ENCODE peak calls at places on chromosome 9, in four cellular contexts. N is K562, A is HepG2, S is GM12878. P is an unnamed sample.

GRCh38 chr9:120783611-120784047 is 9.6 kb downstream of the FBXW2 start:
- DNase-seq in N (no peak), A (peak; percentile 87), S (no peak), P (no peak)

GRCh38 chr9:116644099-116644688 is 42.9 kb upstream of the TRIM32 start:
- DNase-seq in N (no peak), A (no peak), S (no peak), P (no peak)

GRCh38 chr9:89675403-89675771 is 70.6 kb downstream of the GADD45G start:
- DNase-seq in N (no peak), A (no peak), S (no peak), P (no peak)

GRCh38 chr9:114834386-114834785 is 28.5 kb upstream of the TNFSF15 start:
- DNase-seq in N (no peak), A (no peak), S (no peak), P (no peak)

GRCh38 chr9:26744362-26744965 is 148.1 kb downstream of the CAAP1 start:
- DNase-seq in N (no peak), A (peak; percentile 14), S (no peak), P (peak; percentile 4)

GRCh38 chr9:131402738-131403492 is 9.0 kb downstream of the PRRC2B start:
- DNase-seq in N (peak; percentile 17), A (peak; percentile 93), S (no peak), P (peak; percentile 64)

GRCh38 chr9:88694625-88695024 is 159.6 kb downstream of the NXNL2 start:
- DNase-seq in N (no peak), A (no peak), S (no peak), P (no peak)

GRCh38 chr9:9061599-9061998 is 1262.0 kb upstream of the DMAC1 start:
- DNase-seq in N (no peak), A (peak; percentile 30), S (no peak), P (no peak)

GRCh38 chr9:86649913-86650312 is 295.7 kb upstream of the TUT7 start:
- DNase-seq in N (no peak), A (no peak), S (no peak), P (no peak)

GRCh38 chr9:123775289-123775688 is 154.6 kb downstream of the DENND1A start:
- DNase-seq in N (no peak), A (no peak), S (no peak), P (no peak)

GRCh38 chr9:76044420-76044819 is 153.9 kb downstream of the PCSK5 start:
- DNase-seq in N (no peak), A (no peak), S (no peak), P (no peak)

GRCh38 chr9:88663766-88664419 is 128.9 kb downstream of the NXNL2 start:
- DNase-seq in N (no peak), A (no peak), S (no peak), P (no peak)

GRCh38 chr9:70303268-70303667 is 44.5 kb downstream of the SMC5 start:
- DNase-seq in N (no peak), A (no peak), S (no peak), P (no peak)

GRCh38 chr9:135662758-135663450 is at the start of gene LCN9:
- DNase-seq in N (no peak), A (no peak), S (no peak), P (no peak)

GRCh38 chr9:131193051-131193450 is 67.7 kb downstream of the NUP214 start:
- DNase-seq in N (no peak), A (no peak), S (no peak), P (no peak)

GRCh38 chr9:2939368-2939767 is 95.5 kb upstream of the PUM3 start:
- DNase-seq in N (no peak), A (no peak), S (no peak), P (no peak)

GRCh38 chr9:22238809-22239684 is 207.6 kb upstream of the DMRTA1 start:
- DNase-seq in N (no peak), A (peak; percentile 40), S (no peak), P (peak; percentile 7)

DNA sequence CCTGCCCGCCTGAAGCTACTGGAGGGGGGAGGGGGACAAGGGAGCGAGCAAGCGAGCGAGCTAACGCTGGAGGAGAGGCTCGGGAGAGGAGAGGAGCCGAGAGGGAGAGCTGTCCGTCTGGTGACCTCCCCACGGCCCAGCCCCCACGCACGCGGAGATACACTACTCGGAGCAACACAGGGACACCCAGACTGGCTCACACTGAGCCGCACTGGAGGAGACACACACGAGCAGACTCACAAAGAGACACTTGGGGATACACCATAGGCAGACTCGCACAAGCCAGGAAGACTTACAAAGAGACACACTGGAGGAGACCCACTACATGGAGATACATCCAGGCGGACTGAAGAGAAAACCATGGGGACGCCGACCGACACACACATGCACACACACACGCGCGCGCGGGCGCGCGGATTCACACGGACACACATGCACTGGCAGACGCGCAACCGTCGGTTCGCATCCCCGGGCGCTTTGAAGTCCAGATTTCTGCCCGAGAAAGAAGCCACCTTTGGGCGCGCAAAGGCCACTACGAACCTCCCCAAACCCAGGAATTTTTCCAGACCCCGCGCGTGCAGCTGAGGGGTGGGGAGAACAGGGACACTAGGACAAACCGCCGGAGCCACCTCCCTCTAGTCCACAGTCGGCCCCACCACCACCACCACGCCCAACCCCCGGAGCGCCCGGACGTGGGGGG is 703 bp downstream of the CNTFR start:
- DNase-seq in N (no peak), A (no peak), S (no peak), P (no peak)
- TF ChIP-seq REST in N (no peak), A (no peak), S (no peak), P (no peak)

GRCh38 chr9:93569775-93570174 is 6.6 kb upstream of the PHF2 start:
- DNase-seq in N (no peak), A (no peak), S (no peak), P (no peak)
- TF ChIP-seq HDAC2 in N (no peak), A (no peak), S (no peak), P (no peak)

GRCh38 chr9:108412755-108413154 is 443.0 kb downstream of the ACTL7B start:
- DNase-seq in N (no peak), A (no peak), S (no peak), P (no peak)
- TF ChIP-seq MAX in N (no peak), A (no peak), S (no peak), P (no peak)

GRCh38 chr9:36488322-36488838 is 84.3 kb upstream of the MELK start:
- DNase-seq in N (no peak), A (no peak), S (no peak), P (no peak)

GRCh38 chr9:36486454-36486932 is 86.2 kb upstream of the MELK start:
- DNase-seq in N (peak; percentile 9), A (no peak), S (no peak), P (no peak)

GRCh38 chr9:36486933-36487481 is 85.7 kb upstream of the MELK start:
- DNase-seq in N (peak; percentile 56), A (peak; percentile 28), S (no peak), P (peak; percentile 16)

GRCh38 chr9:36489453-36489852 is 83.2 kb upstream of the MELK start:
- DNase-seq in N (no peak), A (no peak), S (no peak), P (no peak)

GRCh38 chr9:36487482-36488321 is 85.0 kb upstream of the MELK start:
- DNase-seq in N (peak; percentile 87), A (peak; percentile 80), S (peak; percentile 62), P (peak; percentile 63)
- TF ChIP-seq REST in N (peak; percentile 48), A (no peak), S (no peak), P (peak; percentile 56)

GRCh38 chr9:105912157-105912867 is 218.0 kb downstream of the TMEM38B start:
- DNase-seq in N (no peak), A (no peak), S (no peak), P (no peak)

GRCh38 chr9:105908069-105908468 is 213.7 kb downstream of the TMEM38B start:
- DNase-seq in N (no peak), A (no peak), S (no peak), P (no peak)

GRCh38 chr9:105911104-105911911 is 217.0 kb downstream of the TMEM38B start:
- DNase-seq in N (no peak), A (peak; percentile 4), S (no peak), P (peak; percentile 33)

GRCh38 chr9:105912868-105913516 is 218.7 kb downstream of the TMEM38B start:
- DNase-seq in N (no peak), A (no peak), S (no peak), P (peak; percentile 8)
- TF ChIP-seq HDAC2 in N (no peak), A (no peak), S (no peak), P (no peak)

P was measured in A549.